ENCODE peak calls at places on chromosomes 5 and 9, in seven cellular contexts. M is iPS DF 6.9, G is A549, L is BJ, W is cardiac muscle cell, Z is psoas muscle, U is OCI-LY7. I is an unnamed sample.

GRCh38 chr9:34384368-34385165 is 7.9 kb upstream of the MYORG start:
- DNase-seq in M (no peak), G (no peak), L (no peak), W (peak; percentile 18), Z (no peak), U (no peak), I (no peak)

GRCh38 chr5:140075371-140075770 is 32.3 kb upstream of the NRG2 start:
- DNase-seq in M (no peak), G (no peak), L (peak; percentile 4), W (peak; percentile 31), Z (no peak), U (peak; percentile 8), I (no peak)

GRCh38 chr5:56123531-56124243 is 109.4 kb downstream of the ANKRD55 start:
- DNase-seq in M (peak; percentile 25), G (peak; percentile 99), L (peak; percentile 97), W (peak; percentile 100), Z (no peak), U (no peak), I (peak; percentile 98)

GRCh38 chr9:86557918-86558317 is 203.7 kb upstream of the TUT7 start:
- DNase-seq in M (no peak), G (no peak), L (no peak), W (no peak), Z (no peak), U (no peak), I (no peak)

GRCh38 chr5:34026089-34026761 is 16.8 kb downstream of the C1QTNF3 start:
- DNase-seq in M (no peak), G (no peak), L (no peak), W (no peak), Z (no peak), U (no peak), I (no peak)

GRCh38 chr5:87141544-87141943 is 126.1 kb upstream of the RASA1 start:
- DNase-seq in M (no peak), G (no peak), L (no peak), W (no peak), Z (no peak), U (no peak), I (no peak)

GRCh38 chr9:78970375-78970774 is 601.4 kb upstream of the TLE4 start:
- DNase-seq in M (no peak), G (no peak), L (no peak), W (no peak), Z (no peak), U (no peak), I (no peak)

GRCh38 chr5:36662291-36662851 is 56.0 kb downstream of the SLC1A3 start:
- DNase-seq in M (no peak), G (no peak), L (no peak), W (no peak), Z (no peak), U (no peak), I (no peak)

GRCh38 chr5:54758038-54758437 is 227.4 kb downstream of the ESM1 start:
- DNase-seq in M (no peak), G (no peak), L (no peak), W (peak; percentile 82), Z (no peak), U (no peak), I (peak; percentile 78)

GRCh38 chr9:93600504-93600903 is 24.1 kb downstream of the PHF2 start:
- DNase-seq in M (no peak), G (no peak), L (no peak), W (no peak), Z (peak; percentile 52), U (peak; percentile 25), I (no peak)

GRCh38 chr5:11007251-11007650 is 246.2 kb upstream of the DAP start:
- DNase-seq in M (no peak), G (no peak), L (no peak), W (no peak), Z (no peak), U (no peak), I (no peak)

GRCh38 chr9:127308559-127309429 is 44.2 kb downstream of the GARNL3 start:
- DNase-seq in M (no peak), G (peak; percentile 42), L (no peak), W (peak; percentile 75), Z (no peak), U (no peak), I (no peak)

GRCh38 chr5:180133060-180133459 is 61.5 kb upstream of the RNF130 start:
- DNase-seq in M (no peak), G (no peak), L (no peak), W (no peak), Z (peak; percentile 39), U (no peak), I (no peak)

GRCh38 chr5:79436821-79437220 is 77.1 kb downstream of the HOMER1 start:
- DNase-seq in M (no peak), G (no peak), L (no peak), W (peak; percentile 6), Z (no peak), U (no peak), I (no peak)

GRCh38 chr5:82335807-82336206 is 57.7 kb upstream of the RPS23 start:
- DNase-seq in M (no peak), G (no peak), L (no peak), W (peak; percentile 23), Z (peak; percentile 69), U (no peak), I (no peak)

GRCh38 chr9:6959275-6960000 is 201.7 kb downstream of the KDM4C start:
- DNase-seq in M (no peak), G (no peak), L (no peak), W (no peak), Z (no peak), U (no peak), I (no peak)

GRCh38 chr9:95726756-95727155 is 148.7 kb upstream of the ERCC6L2 start:
- DNase-seq in M (no peak), G (peak; percentile 42), L (no peak), W (peak; percentile 72), Z (no peak), U (peak; percentile 35), I (peak; percentile 7)

GRCh38 chr5:65334077-65334476 is 147.6 kb downstream of the ADAMTS6 start:
- DNase-seq in M (no peak), G (no peak), L (no peak), W (no peak), Z (no peak), U (no peak), I (no peak)

GRCh38 chr5:107772418-107773310 is 101.9 kb upstream of the EFNA5 start:
- DNase-seq in M (no peak), G (no peak), L (no peak), W (no peak), Z (no peak), U (no peak), I (no peak)

GRCh38 chr5:10857333-10857723 is 96.3 kb upstream of the DAP start:
- DNase-seq in M (no peak), G (no peak), L (no peak), W (no peak), Z (no peak), U (no peak), I (no peak)

GRCh38 chr9:93673271-93673843 is 97.0 kb downstream of the PHF2 start:
- DNase-seq in M (no peak), G (no peak), L (no peak), W (peak; percentile 44), Z (peak; percentile 50), U (no peak), I (no peak)

GRCh38 chr5:158958048-158958994 is 141.4 kb downstream of the EBF1 start:
- DNase-seq in M (peak; percentile 50), G (no peak), L (no peak), W (no peak), Z (no peak), U (peak; percentile 86), I (no peak)

GRCh38 chr9:80028501-80028900 is 456.7 kb downstream of the TLE4 start:
- DNase-seq in M (no peak), G (no peak), L (peak; percentile 45), W (no peak), Z (no peak), U (no peak), I (no peak)

GRCh38 chr9:135908334-135909204 is 1.2 kb upstream of the CAMSAP1 start:
- DNase-seq in M (no peak), G (no peak), L (no peak), W (no peak), Z (no peak), U (no peak), I (no peak)
- H3K4me3 ChIP-seq in M (peak overlapping the region; percentile 67), G (peak overlapping the region; percentile 66), L (peak overlapping the region; percentile 74), W (peak overlapping the region; percentile 50), Z (peak overlapping the region; percentile 81), U (peak overlapping the region; percentile 81), I (peak overlapping the region; percentile 75)

GRCh38 chr5:110054240-110054639 is 364.5 kb downstream of the MAN2A1 start:
- DNase-seq in M (no peak), G (peak; percentile 3), L (no peak), W (peak; percentile 76), Z (no peak), U (peak; percentile 92), I (peak; percentile 66)
- H3K4me3 ChIP-seq in M (no peak overlapping the region), G (no peak overlapping the region), L (no peak overlapping the region), W (no peak overlapping the region), Z (no peak overlapping the region), U (peak overlapping the region; percentile 42), I (no peak overlapping the region)

DNA sequence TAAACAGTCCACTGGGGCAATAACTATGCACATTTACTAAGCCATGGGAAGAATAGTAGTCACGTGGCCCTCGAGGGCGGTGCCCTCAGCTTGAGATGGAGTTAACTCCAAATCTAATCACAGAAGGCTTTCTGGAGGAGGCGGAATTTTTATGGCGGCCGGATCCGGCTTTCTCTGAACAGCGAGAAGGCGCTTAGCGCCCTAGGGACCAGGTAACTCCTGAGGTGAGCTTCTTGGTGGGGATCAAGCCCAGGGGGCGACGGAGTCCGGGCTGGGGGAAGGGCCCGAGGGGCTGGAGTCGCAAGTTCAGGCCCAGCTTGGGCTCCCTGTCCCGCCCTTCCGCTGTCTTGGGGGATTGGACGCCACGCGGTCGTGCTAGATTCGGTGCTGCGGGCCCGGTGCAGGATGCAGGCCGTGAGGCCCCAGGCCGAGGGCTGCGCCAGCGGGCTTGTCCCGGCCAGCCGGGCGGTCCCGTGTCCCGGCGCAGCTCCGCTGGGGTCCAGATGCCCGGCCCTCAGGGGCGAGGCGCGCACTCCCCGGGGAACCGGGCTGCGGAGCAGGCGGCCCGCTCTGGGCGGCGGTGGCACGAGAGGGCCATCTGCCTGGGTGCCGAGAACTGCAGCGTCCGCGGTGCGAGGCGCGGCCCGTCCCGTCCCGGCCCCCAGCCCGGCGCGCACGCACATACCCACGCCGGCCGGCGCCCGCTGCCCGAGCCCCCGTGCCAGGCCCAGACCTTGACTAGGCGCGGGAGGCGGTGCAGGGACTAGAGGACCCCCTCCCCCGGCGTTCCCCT is 1.7 kb upstream of the NSD1 start:
- DNase-seq in M (no peak), G (no peak), L (no peak), W (peak; percentile 39), Z (peak; percentile 67), U (no peak), I (no peak)
- H3K4me3 ChIP-seq in M (peak overlapping the region; percentile 89), G (no peak overlapping the region), L (no peak overlapping the region), W (no peak overlapping the region), Z (peak overlapping the region; percentile 93), U (no peak overlapping the region), I (no peak overlapping the region)

DNA sequence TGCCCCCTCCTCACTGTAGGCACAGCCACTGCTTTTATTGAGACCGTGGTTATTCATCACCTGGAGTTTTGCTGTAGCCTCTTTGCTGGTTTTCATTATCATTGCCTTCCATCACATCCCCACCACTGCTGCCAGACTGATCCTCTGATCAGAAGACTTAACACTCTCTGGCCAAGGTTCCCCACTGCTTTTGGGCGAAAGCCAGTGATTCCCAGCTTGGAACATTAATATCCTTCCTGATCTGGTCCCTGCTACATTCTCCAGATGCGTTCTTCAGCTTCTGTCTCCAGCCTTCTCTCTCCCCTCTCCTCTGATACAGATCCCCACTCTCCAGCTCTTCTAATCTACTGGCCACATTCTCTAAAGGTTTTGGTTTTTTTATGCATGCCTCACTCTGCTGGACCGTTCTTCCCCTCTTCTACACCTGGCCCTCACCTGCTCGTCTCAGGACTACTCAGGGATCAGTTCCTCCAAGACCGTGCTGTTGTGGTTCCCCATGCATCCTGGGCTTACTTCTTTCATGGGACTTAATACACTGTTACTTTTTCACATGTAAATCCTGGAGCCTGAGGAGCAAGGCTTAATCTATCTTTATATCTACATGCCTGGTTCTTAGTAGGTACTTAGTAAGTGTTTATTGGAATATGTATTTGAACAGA is 115.0 kb downstream of the PRKACG start:
- DNase-seq in M (no peak), G (no peak), L (no peak), W (no peak), Z (no peak), U (peak; percentile 59), I (no peak)
- H3K4me3 ChIP-seq in M (no peak overlapping the region), G (no peak overlapping the region), L (no peak overlapping the region), W (no peak overlapping the region), Z (no peak overlapping the region), U (no peak overlapping the region), I (no peak overlapping the region)

I was measured in skeletal muscle cell.